ENCODE peak calls at places on chromosomes 1 and 21, in four cellular contexts. B is tibial nerve, Q is ovary, V is K562. E is an unnamed sample.

GRCh38 chr1:222736972-222737371 is at the start of gene FAM177B:
- DNase-seq in B (no peak), Q (no peak), V (no peak), E (no peak)

GRCh38 chr1:69320679-69321310 is 246.9 kb upstream of the LRRC7 start:
- DNase-seq in B (no peak), V (no peak), Q (no peak), E (no peak)

GRCh38 chr1:214327519-214327918 is 46.6 kb downstream of the SMYD2 start:
- DNase-seq in Q (no peak), V (no peak), B (no peak), E (no peak)

GRCh38 chr1:51570063-51570720 is 46.7 kb upstream of the OSBPL9 start:
- DNase-seq in B (no peak), Q (no peak), V (no peak), E (no peak)

GRCh38 chr1:219514728-219515127 is 98.2 kb downstream of the ZC3H11B start:
- DNase-seq in V (no peak), Q (no peak), B (no peak), E (no peak)

GRCh38 chr1:96329121-96329520 is 392.5 kb upstream of the PTBP2 start:
- DNase-seq in Q (no peak), B (no peak), V (no peak), E (no peak)

GRCh38 chr1:79353224-79353623 is 346.7 kb upstream of the ADGRL4 start:
- DNase-seq in V (no peak), Q (no peak), B (no peak), E (no peak)

GRCh38 chr21:29496337-29496736 is 197.6 kb downstream of the BACH1 start:
- DNase-seq in V (no peak), B (no peak), Q (no peak), E (no peak)

GRCh38 chr1:31572323-31573104 is 3.8 kb upstream of the TINAGL1 start:
- DNase-seq in Q (no peak), V (no peak), B (no peak), E (peak)

GRCh38 chr1:107669996-107670395 is 295.0 kb downstream of the VAV3 start:
- DNase-seq in B (peak), Q (no peak), V (no peak), E (no peak)

GRCh38 chr1:9874959-9875635 is 35.0 kb downstream of the CTNNBIP1 start:
- DNase-seq in V (peak), Q (peak), B (peak), E (no peak)

GRCh38 chr1:100622037-100622436 is 84.1 kb downstream of the GPR88 start:
- DNase-seq in V (no peak), B (no peak), Q (peak), E (no peak)

GRCh38 chr1:89523597-89524368 is 846 bp upstream of the LRRC8B start:
- DNase-seq in V (peak), Q (no peak), B (no peak), E (no peak)

GRCh38 chr1:39395357-39395831 is 96.0 kb upstream of the BMP8A start:
- DNase-seq in Q (no peak), B (no peak), V (no peak), E (no peak)

GRCh38 chr1:159071970-159072582 is 4.5 kb downstream of the AIM2 start:
- DNase-seq in B (no peak), Q (no peak), V (peak), E (no peak)

GRCh38 chr1:204509186-204509635 is 7.0 kb upstream of the MDM4 start:
- DNase-seq in Q (no peak), V (no peak), B (no peak), E (no peak)

GRCh38 chr1:59122527-59122926 is 174.4 kb upstream of the FGGY start:
- DNase-seq in Q (no peak), V (no peak), B (no peak), E (peak)

GRCh38 chr1:32874860-32875793 is 4.4 kb upstream of the FNDC5 start:
- DNase-seq in Q (no peak), V (no peak), B (no peak), E (no peak)

GRCh38 chr1:181623850-181624249 is 140.5 kb downstream of the CACNA1E start:
- DNase-seq in Q (no peak), B (no peak), V (no peak), E (no peak)

GRCh38 chr21:33362044-33362555 is 37.3 kb downstream of the IFNAR1 start:
- DNase-seq in V (no peak), Q (no peak), B (no peak), E (peak)

GRCh38 chr1:234961468-234962339 is 166.9 kb downstream of the TOMM20 start:
- DNase-seq in B (no peak), V (no peak), Q (no peak), E (no peak)

GRCh38 chr1:216207154-216207553 is 216.1 kb downstream of the USH2A start:
- DNase-seq in V (no peak), Q (no peak), B (no peak), E (no peak)

GRCh38 chr1:43214465-43215444 is 42.6 kb downstream of the CFAP57 start:
- DNase-seq in B (no peak), Q (no peak), V (no peak), E (no peak)

GRCh38 chr1:46525253-46525983 is 26.0 kb downstream of the KNCN start:
- DNase-seq in V (no peak), Q (no peak), B (no peak), E (no peak)

GRCh38 chr1:155947741-155948140 is 6.3 kb downstream of the RXFP4 start:
- DNase-seq in B (no peak), Q (no peak), V (no peak), E (no peak)

GRCh38 chr1:155952505-155952890 is 11.1 kb downstream of the RXFP4 start:
- DNase-seq in Q (no peak), V (no peak), B (no peak), E (no peak)

GRCh38 chr1:155954645-155955044 is 13.2 kb downstream of the RXFP4 start:
- DNase-seq in Q (no peak), B (no peak), V (no peak), E (no peak)

GRCh38 chr1:155950829-155951228 is 9.4 kb downstream of the RXFP4 start:
- DNase-seq in V (no peak), Q (no peak), B (no peak), E (no peak)

GRCh38 chr1:155951753-155952504 is 10.5 kb downstream of the RXFP4 start:
- DNase-seq in Q (no peak), V (no peak), B (no peak), E (no peak)
- TF ChIP-seq POLR2A in Q (no peak), V (peak), B (no peak), E (no peak)

GRCh38 chr1:169271094-169271493 is 96.5 kb downstream of the NME7 start:
- DNase-seq in B (no peak), V (no peak), Q (no peak), E (no peak)
- TF ChIP-seq CTCF in B (no peak), V (peak), Q (no peak), E (peak)

GRCh38 chr1:27322569-27323116 is 680 bp downstream of the TMEM222 start:
- DNase-seq in V (peak), Q (no peak), B (no peak), E (no peak)

GRCh38 chr1:27318596-27318995 is 3.4 kb upstream of the TMEM222 start:
- DNase-seq in V (peak), B (no peak), Q (no peak), E (no peak)

GRCh38 chr1:27325286-27325685 is 3.3 kb downstream of the TMEM222 start:
- DNase-seq in V (no peak), Q (no peak), B (no peak), E (no peak)

GRCh38 chr1:27318137-27318536 is 3.8 kb upstream of the TMEM222 start:
- DNase-seq in V (no peak), Q (no peak), B (no peak), E (no peak)

GRCh38 chr1:27321813-27322568 is at the start of gene TMEM222:
- DNase-seq in B (peak), V (peak), Q (peak), E (peak)
- TF ChIP-seq POLR2A in B (peak), V (peak), Q (no peak), E (peak)

GRCh38 chr1:188065917-188066316 is 1237.2 kb downstream of the PLA2G4A start:
- DNase-seq in Q (no peak), B (no peak), V (no peak), E (no peak)

DNA sequence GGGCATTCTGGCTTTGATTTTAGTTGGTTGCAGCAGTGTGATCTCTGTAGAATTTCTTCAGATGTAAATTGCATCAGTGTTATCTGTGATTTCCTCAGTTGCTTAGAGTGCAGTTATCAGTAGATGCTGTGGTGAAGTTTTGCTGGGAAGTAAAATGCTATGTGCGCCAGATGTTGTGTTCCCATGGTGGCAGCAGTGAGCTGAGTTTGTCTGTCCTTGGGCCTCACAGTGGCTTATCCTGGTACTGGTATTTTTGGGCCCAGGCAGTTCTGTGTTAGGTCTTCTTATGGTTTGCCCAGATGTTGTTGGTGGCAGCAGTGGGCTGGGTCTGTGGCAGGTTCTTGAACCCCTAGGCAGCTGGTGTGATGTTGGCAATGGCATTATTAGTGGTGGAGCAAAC is 1242.1 kb downstream of the PLA2G4A start:
- DNase-seq in Q (no peak), B (no peak), V (no peak), E (no peak)
- TF ChIP-seq CTCF in Q (no peak), B (no peak), V (no peak), E (no peak)

GRCh38 chr1:206502813-206503212 is 4.5 kb upstream of the RASSF5 start:
- DNase-seq in B (no peak), V (no peak), Q (no peak), E (no peak)

GRCh38 chr1:206504363-206504713 is 3.0 kb upstream of the RASSF5 start:
- DNase-seq in V (no peak), Q (no peak), B (no peak), E (no peak)

GRCh38 chr1:206501881-206502280 is 5.5 kb upstream of the RASSF5 start:
- DNase-seq in Q (no peak), V (no peak), B (no peak), E (no peak)

GRCh38 chr1:206502403-206502802 is 4.9 kb upstream of the RASSF5 start:
- DNase-seq in B (no peak), V (no peak), Q (no peak), E (no peak)

GRCh38 chr1:206503591-206504362 is 3.6 kb upstream of the RASSF5 start:
- DNase-seq in B (no peak), Q (no peak), V (peak), E (no peak)
- TF ChIP-seq POLR2A in B (no peak), Q (no peak), V (no peak), E (no peak)

GRCh38 chr1:26283871-26284596 is 4.1 kb downstream of the SH3BGRL3 start:
- DNase-seq in Q (no peak), B (no peak), V (no peak), E (no peak)
- TF ChIP-seq CTCF in Q (no peak), B (no peak), V (no peak), E (no peak)

GRCh38 chr1:153958961-153959260 is 499 bp upstream of the CRTC2 start:
- DNase-seq in V (no peak), Q (peak), B (no peak), E (no peak)

GRCh38 chr1:153957744-153958110 is 685 bp downstream of the CRTC2 start:
- DNase-seq in B (no peak), V (no peak), Q (no peak), E (no peak)

GRCh38 chr1:153959454-153959853 is 1.0 kb upstream of the CRTC2 start:
- DNase-seq in B (no peak), V (no peak), Q (no peak), E (no peak)

GRCh38 chr1:153956997-153957715 is 1.3 kb downstream of the CRTC2 start:
- DNase-seq in Q (no peak), B (no peak), V (no peak), E (no peak)

GRCh38 chr1:153958111-153958960 is at the start of gene CRTC2:
- DNase-seq in B (peak), Q (peak), V (peak), E (peak)
- TF ChIP-seq POLR2A in B (peak), Q (peak), V (peak), E (peak)

GRCh38 chr1:201310986-201311355 is 27.7 kb downstream of the PKP1 start:
- DNase-seq in B (no peak), V (no peak), Q (no peak), E (no peak)

GRCh38 chr1:201310251-201310985 is 27.1 kb downstream of the PKP1 start:
- DNase-seq in B (no peak), Q (no peak), V (no peak), E (no peak)

GRCh38 chr1:201311356-201312011 is 28.2 kb downstream of the PKP1 start:
- DNase-seq in V (no peak), Q (no peak), B (no peak), E (no peak)

GRCh38 chr1:201307760-201308499 is 24.6 kb downstream of the PKP1 start:
- DNase-seq in Q (no peak), V (no peak), B (no peak), E (no peak)

DNA sequence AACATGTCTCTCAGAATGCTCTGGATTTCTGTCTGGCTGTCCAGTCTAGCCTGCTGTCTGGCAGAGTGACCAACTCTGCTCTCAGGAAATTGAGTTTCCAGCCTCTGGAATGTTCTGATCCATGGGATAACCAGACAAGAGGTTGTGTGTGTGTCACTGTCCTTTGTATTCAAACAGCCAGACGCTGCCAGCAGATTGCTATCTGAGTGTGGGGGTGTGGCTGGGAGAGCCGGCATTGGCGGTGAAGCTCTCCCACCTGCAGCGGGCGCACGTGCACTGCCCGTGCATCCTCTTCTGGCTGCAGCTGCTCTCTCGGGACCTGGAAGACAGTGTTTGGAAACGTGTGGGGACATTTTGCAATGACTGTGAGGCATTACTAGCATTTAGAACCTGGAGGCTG is 26.1 kb downstream of the PKP1 start:
- DNase-seq in V (peak), Q (no peak), B (peak), E (no peak)
- TF ChIP-seq CTCF in V (peak), Q (no peak), B (no peak), E (no peak)

GRCh38 chr1:109548321-109549267 is at the start of gene GNAI3:
- DNase-seq in B (peak), Q (peak), V (peak), E (peak)
- TF ChIP-seq POLR2A in B (peak), Q (peak), V (peak), E (peak)

DNA sequence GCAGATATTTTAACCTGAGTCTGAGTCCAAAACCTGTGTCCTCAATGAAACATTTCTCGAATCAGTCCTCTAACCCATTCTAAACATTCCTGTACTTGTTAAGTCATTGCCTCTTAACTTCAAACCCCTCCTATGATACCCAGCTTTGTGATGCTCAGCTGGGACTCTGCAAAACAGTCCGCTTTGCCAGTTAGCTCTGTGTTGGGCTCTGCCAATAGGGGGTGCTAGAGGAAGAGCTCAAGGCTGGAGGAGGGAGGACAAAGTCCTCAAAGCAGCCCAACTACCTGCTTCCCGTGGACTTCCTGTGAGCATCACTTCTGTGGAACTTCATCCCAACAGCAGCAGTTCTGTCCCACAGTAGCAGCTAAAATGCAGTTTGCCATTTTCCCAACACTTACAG is 38.1 kb upstream of the SYT14 start:
- DNase-seq in V (peak), B (no peak), Q (no peak), E (no peak)
- TF ChIP-seq CTCF in V (peak), B (no peak), Q (no peak), E (no peak)